ENCODE peak calls at places on chromosomes 13 and 19, in four cellular contexts. T is AG04450, R is KG1, L is endodermal cell. O is an unnamed sample.

GRCh38 chr19:55581145-55581827 is 638 bp upstream of the ZNF579 start:
- DNase-seq in T (no peak), R (no peak), L (peak; percentile 87), O (peak; percentile 66)

GRCh38 chr19:50427318-50427925 is 5.3 kb upstream of the MYBPC2 start:
- DNase-seq in T (no peak), R (no peak), L (no peak), O (no peak)

GRCh38 chr19:42051166-42052115 is 18.6 kb downstream of the GRIK5 start:
- DNase-seq in T (no peak), R (no peak), L (no peak), O (no peak)

GRCh38 chr13:106061781-106062180 is 473.7 kb downstream of the EFNB2 start:
- DNase-seq in T (no peak), R (no peak), L (no peak), O (no peak)

GRCh38 chr19:16869331-16869972 is 19.3 kb upstream of the F2RL3 start:
- DNase-seq in T (no peak), R (no peak), L (no peak), O (no peak)

GRCh38 chr13:57787058-57787791 is 155.7 kb downstream of the PCDH17 start:
- DNase-seq in T (no peak), R (no peak), L (peak; percentile 63), O (peak; percentile 36)

GRCh38 chr13:29799041-29799440 is 51.4 kb downstream of the UBL3 start:
- DNase-seq in T (no peak), R (no peak), L (no peak), O (no peak)

GRCh38 chr13:81395368-81395767 is 1054.4 kb upstream of the SPRY2 start:
- DNase-seq in T (no peak), R (no peak), L (peak; percentile 73), O (peak; percentile 58)

GRCh38 chr19:10293637-10294367 is 4.0 kb downstream of the ICAM5 start:
- DNase-seq in T (no peak), R (no peak), L (no peak), O (no peak)

GRCh38 chr19:50478901-50479715 is 2.5 kb upstream of the GARIN5A start:
- DNase-seq in T (no peak), R (no peak), L (peak; percentile 86), O (peak; percentile 77)

GRCh38 chr13:25683056-25683455 is 311.3 kb downstream of the ATP8A2 start:
- DNase-seq in T (no peak), R (no peak), L (no peak), O (no peak)

GRCh38 chr19:54266133-54266532 is 9.1 kb upstream of the LILRB5 start:
- DNase-seq in T (peak; percentile 36), R (peak; percentile 79), L (peak; percentile 97), O (peak; percentile 98)

GRCh38 chr19:2949939-2950285 is 5.1 kb upstream of the ZNF77 start:
- DNase-seq in T (no peak), R (peak; percentile 66), L (no peak), O (no peak)